ENCODE peak calls at places on chromosomes 1 and 21, in six cellular contexts. G is cardiac fibroblast, O is body of pancreas, N is neural crest cell, E is mammary epithelial cell, S is right lobe of liver. T is an unnamed sample.

GRCh38 chr1:183276386-183276785 is 90.3 kb downstream of the LAMC2 start:
- DNase-seq in G (no peak), O (no peak), N (no peak), E (no peak), S (no peak), T (no peak)

GRCh38 chr1:192445849-192446489 is 129.2 kb downstream of the RGS21 start:
- DNase-seq in G (peak), O (peak), N (peak), E (peak), S (no peak), T (peak)

GRCh38 chr1:24420547-24420946 is 4.9 kb downstream of the NIPAL3 start:
- DNase-seq in G (peak), O (no peak), N (no peak), E (no peak), S (no peak), T (no peak)

GRCh38 chr21:31660134-31660565 is 657 bp downstream of the SOD1 start:
- DNase-seq in G (peak), O (no peak), N (peak), E (peak), S (no peak), T (no peak)

GRCh38 chr1:34711469-34711868 is 43.4 kb upstream of the GJB5 start:
- DNase-seq in G (no peak), O (no peak), N (no peak), E (no peak), S (no peak), T (no peak)

GRCh38 chr1:92519043-92519442 is 32.3 kb upstream of the GFI1 start:
- DNase-seq in G (no peak), O (no peak), N (no peak), E (no peak), S (no peak), T (no peak)

GRCh38 chr1:7587726-7588456 is 183.2 kb upstream of the VAMP3 start:
- DNase-seq in G (no peak), O (no peak), N (no peak), E (no peak), S (peak), T (no peak)

GRCh38 chr1:10471411-10472219 is 714 bp downstream of the DFFA start:
- DNase-seq in G (peak), O (no peak), N (no peak), E (no peak), S (no peak), T (no peak)

GRCh38 chr1:45260244-45260643 is 53.8 kb upstream of the ZSWIM5 start:
- DNase-seq in G (no peak), O (no peak), N (no peak), E (no peak), S (no peak), T (no peak)

GRCh38 chr21:15520811-15521643 is 208.8 kb upstream of the USP25 start:
- DNase-seq in G (no peak), O (no peak), N (no peak), E (no peak), S (no peak), T (no peak)

GRCh38 chr1:204127597-204128242 is 24.1 kb downstream of the ETNK2 start:
- DNase-seq in G (peak), O (peak), N (peak), E (peak), S (peak), T (peak)

GRCh38 chr1:229190057-229190590 is 80.8 kb upstream of the RAB4A start:
- DNase-seq in G (peak), O (no peak), N (no peak), E (no peak), S (no peak), T (no peak)

GRCh38 chr1:15963968-15964648 is 11.8 kb downstream of the ZBTB17 start:
- DNase-seq in G (no peak), O (no peak), N (no peak), E (no peak), S (no peak), T (no peak)

GRCh38 chr1:75130865-75131592 is 3.2 kb upstream of the LHX8 start:
- DNase-seq in G (no peak), O (no peak), N (peak), E (no peak), S (no peak), T (no peak)

GRCh38 chr1:226495716-226496115 is 52.8 kb upstream of the STUM start:
- DNase-seq in G (no peak), O (peak), N (no peak), E (peak), S (no peak), T (no peak)

GRCh38 chr1:39545531-39545930 is 31.1 kb downstream of the PABPC4 start:
- DNase-seq in G (no peak), O (no peak), N (no peak), E (no peak), S (no peak), T (no peak)

GRCh38 chr1:87279966-87280535 is 48.6 kb upstream of the LMO4 start:
- DNase-seq in G (peak), O (no peak), N (no peak), E (no peak), S (no peak), T (no peak)

GRCh38 chr1:152107984-152108898 is 7.0 kb downstream of the TCHH start:
- DNase-seq in G (peak), O (peak), N (no peak), E (no peak), S (peak), T (no peak)

GRCh38 chr1:224639426-224639975 is 23.4 kb downstream of the CNIH3 start:
- DNase-seq in G (no peak), O (no peak), N (no peak), E (no peak), S (no peak), T (no peak)

GRCh38 chr1:178536844-178537371 is 24.0 kb downstream of the TEX35 start:
- DNase-seq in G (peak), O (peak), N (no peak), E (peak), S (peak), T (peak)

GRCh38 chr1:74523873-74524480 is 11.6 kb upstream of the LRRC53 start:
- DNase-seq in G (no peak), O (no peak), N (no peak), E (no peak), S (no peak), T (no peak)

GRCh38 chr1:219062161-219062560 is 111.5 kb upstream of the LYPLAL1 start:
- DNase-seq in G (no peak), O (no peak), N (no peak), E (no peak), S (no peak), T (no peak)

GRCh38 chr21:43343095-43343991 is 83.6 kb downstream of the SIK1 start:
- DNase-seq in G (no peak), O (peak), N (no peak), E (no peak), S (peak), T (peak)

GRCh38 chr21:42346866-42347600 is 3.8 kb downstream of the TFF2 start:
- DNase-seq in G (no peak), O (no peak), N (no peak), E (no peak), S (no peak), T (no peak)

DNA sequence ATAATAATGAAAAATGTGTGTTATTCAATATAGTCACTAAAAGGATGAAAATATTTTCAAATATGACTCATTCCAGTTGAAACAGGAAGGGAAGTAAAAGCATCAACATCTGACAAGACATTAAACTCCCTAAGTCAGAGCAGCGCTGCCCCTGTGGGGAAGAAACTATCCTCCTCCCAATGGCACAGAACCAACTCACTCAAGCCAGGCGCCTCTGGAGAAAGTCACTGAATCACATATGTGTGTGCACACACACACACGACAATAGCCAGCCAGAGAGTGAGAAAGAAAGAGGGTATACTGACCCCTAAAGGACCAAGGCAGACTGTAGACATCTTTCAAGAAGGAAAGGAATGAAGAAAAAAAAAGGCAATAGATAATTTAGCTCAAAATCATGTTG is 126.9 kb downstream of the SETD4 start:
- DNase-seq in G (peak), O (no peak), N (no peak), E (peak), S (no peak), T (no peak)
- TF ChIP-seq CTCF in G (peak), O (no peak), N (no peak), E (peak), S (no peak), T (no peak)

DNA sequence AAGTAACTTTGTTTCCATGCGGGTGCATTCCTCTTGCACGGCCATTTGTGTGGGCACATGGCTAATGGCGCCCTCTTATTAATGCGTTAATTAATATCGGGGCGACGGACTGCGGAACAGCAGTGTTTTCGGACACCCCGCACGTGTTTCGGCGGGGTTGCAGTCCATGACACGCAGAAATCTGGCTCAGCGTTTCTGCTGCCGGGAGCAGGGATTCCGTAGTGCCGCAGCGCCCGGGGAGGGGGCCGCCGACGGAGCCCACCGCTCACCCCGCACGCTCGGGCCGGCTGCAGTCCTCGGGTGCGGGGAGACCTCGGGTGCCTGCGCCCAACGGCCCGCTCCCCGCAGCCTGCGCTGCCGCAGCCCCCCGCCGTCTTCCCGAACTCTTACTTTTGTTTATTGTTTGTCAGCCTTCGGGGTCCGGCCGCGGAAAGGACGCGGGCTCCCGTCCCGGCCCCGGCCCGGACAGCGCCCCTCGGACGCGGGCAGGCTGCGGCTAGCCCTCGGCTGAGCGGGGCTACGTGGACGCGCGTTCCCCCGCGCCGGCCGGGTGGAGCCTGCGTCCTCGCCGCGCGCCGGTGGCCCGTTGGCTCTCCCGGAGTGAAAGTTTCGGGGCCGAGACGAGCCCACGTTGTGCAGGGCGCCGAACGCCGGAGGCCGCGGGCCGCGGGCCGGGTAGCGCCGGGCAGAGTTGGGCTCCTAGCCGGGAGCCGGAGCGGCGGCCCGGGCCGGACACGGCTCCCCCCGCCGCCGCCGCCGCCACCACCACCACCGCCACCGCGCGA is 845 bp downstream of the NFIA start:
- DNase-seq in G (peak), O (peak), N (no peak), E (peak), S (peak), T (no peak)
- TF ChIP-seq CTCF in G (no peak), O (no peak), N (no peak), E (no peak), S (no peak), T (no peak)

GRCh38 chr21:38496224-38496623 is 2.1 kb downstream of the ERG start:
- DNase-seq in G (no peak), O (no peak), N (no peak), E (no peak), S (no peak), T (no peak)

GRCh38 chr21:38495242-38495641 is 3.0 kb downstream of the ERG start:
- DNase-seq in G (no peak), O (no peak), N (no peak), E (no peak), S (no peak), T (no peak)

GRCh38 chr21:38493549-38494253 is 4.6 kb downstream of the ERG start:
- DNase-seq in G (no peak), O (no peak), N (no peak), E (no peak), S (no peak), T (no peak)

GRCh38 chr21:38494254-38494648 is 4.0 kb downstream of the ERG start:
- DNase-seq in G (no peak), O (no peak), N (no peak), E (no peak), S (no peak), T (no peak)

GRCh38 chr21:38494688-38495087 is 3.6 kb downstream of the ERG start:
- DNase-seq in G (no peak), O (no peak), N (no peak), E (no peak), S (no peak), T (no peak)
- TF ChIP-seq CTCF in G (no peak), O (no peak), N (no peak), E (no peak), S (no peak), T (no peak)

DNA sequence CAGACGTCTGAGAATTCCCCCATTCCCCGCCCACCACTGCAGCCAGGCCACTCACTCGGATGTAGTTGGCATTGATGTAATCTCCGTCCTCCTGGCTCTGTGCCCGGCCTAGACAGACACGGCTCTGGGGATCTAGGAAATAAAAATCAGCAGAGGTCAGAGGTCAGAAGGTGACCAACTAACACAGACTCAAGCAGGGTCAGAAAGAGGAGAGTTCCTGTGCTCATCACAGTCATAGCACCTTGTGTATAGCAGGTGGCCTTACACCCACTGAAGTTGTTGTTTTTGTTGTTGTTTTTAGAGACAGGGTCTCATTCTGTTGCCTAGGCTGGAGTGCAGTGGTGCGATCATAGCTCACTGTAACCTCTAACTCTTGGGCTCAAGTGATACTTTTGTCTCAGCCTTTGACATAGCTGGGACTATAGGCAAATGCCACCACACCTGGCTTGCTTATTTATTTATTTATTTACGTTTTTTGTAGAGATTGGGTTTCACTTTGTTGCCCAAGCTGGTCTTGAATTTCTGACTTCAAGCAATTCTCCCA is 4.9 kb downstream of the PTPN7 start:
- DNase-seq in G (peak), O (peak), N (no peak), E (peak), S (peak), T (peak)
- TF ChIP-seq CTCF in G (no peak), O (no peak), N (no peak), E (no peak), S (no peak), T (no peak)

GRCh38 chr1:42198251-42198650 is 33.7 kb upstream of the GUCA2A start:
- DNase-seq in G (no peak), O (no peak), N (no peak), E (no peak), S (no peak), T (no peak)
- TF ChIP-seq CTCF in G (no peak), O (no peak), N (no peak), E (no peak), S (no peak), T (no peak)

GRCh38 chr1:246459213-246459612 is 47.9 kb downstream of the SMYD3 start:
- DNase-seq in G (no peak), O (no peak), N (no peak), E (no peak), S (no peak), T (no peak)
- TF ChIP-seq CTCF in G (no peak), O (no peak), N (no peak), E (no peak), S (no peak), T (no peak)

DNA sequence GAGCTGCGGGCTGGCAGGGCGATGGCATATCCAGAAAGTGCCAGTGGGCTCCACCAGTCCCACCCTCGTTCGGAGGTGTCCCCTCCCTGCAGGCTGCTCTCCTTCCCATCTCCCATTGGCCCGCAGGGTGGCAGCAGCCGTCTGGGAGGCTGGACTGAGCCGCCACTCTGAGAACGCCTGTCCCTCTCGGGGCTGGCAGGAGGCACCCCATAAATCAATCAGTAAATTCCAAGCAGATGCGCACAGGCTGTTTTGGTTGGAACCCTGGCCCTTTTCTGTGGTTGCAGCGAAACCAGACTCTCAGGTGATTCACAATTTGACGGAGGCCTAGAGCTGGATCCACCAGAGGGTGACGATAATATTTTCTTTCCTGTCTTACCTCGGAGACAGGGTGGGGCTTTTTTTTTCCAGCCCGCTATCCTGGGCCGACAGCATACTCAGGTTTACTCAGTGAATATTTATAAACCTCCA is 99.7 kb downstream of the GLIS1 start:
- DNase-seq in G (no peak), O (no peak), N (no peak), E (peak), S (peak), T (no peak)
- TF ChIP-seq CTCF in G (no peak), O (no peak), N (no peak), E (no peak), S (no peak), T (no peak)

GRCh38 chr21:26769613-26770188 is 75.5 kb downstream of the ADAMTS1 start:
- DNase-seq in G (peak), O (no peak), N (no peak), E (no peak), S (no peak), T (peak)
- TF ChIP-seq CTCF in G (peak), O (peak), N (peak), E (peak), S (peak), T (peak)